ENCODE peak calls at places on chromosomes 5 and 9, in six cellular contexts. N is breast epithelium, U is IMR-90, X is fibroblast of lung, W is endothelial cell of umbilical vein, Z is A549. Q is an unnamed sample.

GRCh38 chr9:101738566-101739183 is at the start of gene GRIN3A:
- DNase-seq in Z (peak; percentile 18), U (no peak), X (no peak), N (no peak), W (no peak), Q (no peak)

GRCh38 chr9:89022902-89023301 is 31.6 kb downstream of the S1PR3 start:
- DNase-seq in X (peak; percentile 79), Z (no peak), N (no peak), U (peak; percentile 79), W (peak; percentile 35), Q (peak; percentile 15)

GRCh38 chr5:100560860-100561259 is 25.7 kb downstream of the FAM174A start:
- DNase-seq in U (peak; percentile 35), N (no peak), Z (no peak), X (peak; percentile 37), W (no peak), Q (no peak)

GRCh38 chr9:110180713-110181434 is 27.1 kb downstream of the C9orf152 start:
- DNase-seq in X (peak; percentile 79), N (no peak), W (peak; percentile 62), Z (peak; percentile 50), U (peak; percentile 80), Q (peak; percentile 77)

GRCh38 chr9:14428781-14429230 is 114.9 kb upstream of the NFIB start:
- DNase-seq in X (peak; percentile 60), W (peak; percentile 68), U (peak; percentile 69), Z (peak; percentile 69), N (peak; percentile 40), Q (peak; percentile 41)

GRCh38 chr5:136089804-136090203 is 42.8 kb upstream of the SMAD5 start:
- DNase-seq in U (no peak), W (no peak), Z (no peak), N (no peak), X (peak; percentile 48), Q (no peak)

GRCh38 chr9:549425-549997 is 292.0 kb upstream of the DMRT1 start:
- DNase-seq in N (no peak), Z (no peak), U (no peak), W (no peak), X (no peak), Q (no peak)

GRCh38 chr5:180026320-180026719 is 45.2 kb downstream of the RNF130 start:
- DNase-seq in N (peak; percentile 39), W (peak; percentile 89), X (peak; percentile 86), Z (peak; percentile 5), U (peak; percentile 67), Q (peak; percentile 54)

GRCh38 chr5:38420691-38421395 is 135.6 kb downstream of the LIFR start:
- DNase-seq in U (peak; percentile 69), X (peak; percentile 50), Z (peak; percentile 73), N (peak; percentile 29), W (peak; percentile 73), Q (peak; percentile 63)

GRCh38 chr5:77981820-77982219 is 205.7 kb upstream of the TBCA start:
- DNase-seq in W (no peak), Z (peak; percentile 5), U (no peak), X (no peak), N (no peak), Q (no peak)

GRCh38 chr9:134570726-134571325 is 70.8 kb upstream of the COL5A1 start:
- DNase-seq in N (no peak), X (no peak), W (no peak), Z (no peak), U (no peak), Q (no peak)

GRCh38 chr9:92728831-92729734 is 35.5 kb downstream of the BICD2 start:
- DNase-seq in N (no peak), X (no peak), U (peak; percentile 20), W (no peak), Z (no peak), Q (no peak)

GRCh38 chr5:78699565-78700143 is 51.1 kb upstream of the LHFPL2 start:
- DNase-seq in X (peak; percentile 98), Z (peak; percentile 96), W (peak; percentile 56), N (peak; percentile 85), U (peak; percentile 97), Q (peak; percentile 100)

GRCh38 chr9:123569343-123569694 is 213.3 kb downstream of the CRB2 start:
- DNase-seq in N (no peak), X (no peak), Z (no peak), W (no peak), U (no peak), Q (no peak)

GRCh38 chr5:2207966-2208544 is 325.3 kb upstream of the IRX4 start:
- DNase-seq in U (no peak), W (no peak), N (peak; percentile 55), Z (peak; percentile 34), X (peak; percentile 4), Q (no peak)

GRCh38 chr5:177588413-177588909 is 3.5 kb upstream of the TMED9 start:
- DNase-seq in X (no peak), Z (no peak), W (no peak), N (no peak), U (no peak), Q (no peak)

GRCh38 chr9:90842378-90842777 is 40.8 kb downstream of the SYK start:
- DNase-seq in W (no peak), Z (no peak), X (no peak), N (no peak), U (no peak), Q (no peak)

GRCh38 chr9:131585375-131585774 is 40.1 kb downstream of the PRRT1B start:
- DNase-seq in Z (no peak), W (no peak), N (no peak), U (peak; percentile 7), X (no peak), Q (no peak)

GRCh38 chr9:89468271-89468960 is 29.5 kb downstream of the SEMA4D start:
- DNase-seq in X (no peak), W (no peak), N (no peak), U (no peak), Z (no peak), Q (no peak)

GRCh38 chr5:31982661-31983060 is 191.5 kb downstream of the GOLPH3 start:
- DNase-seq in U (no peak), X (peak; percentile 32), W (no peak), N (no peak), Z (no peak), Q (no peak)

GRCh38 chr9:2127486-2127885 is 112.3 kb downstream of the SMARCA2 start:
- DNase-seq in W (no peak), Z (no peak), U (peak; percentile 51), X (peak; percentile 76), N (no peak), Q (no peak)

GRCh38 chr5:69129413-69129812 is 35.6 kb downstream of the SLC30A5 start:
- DNase-seq in N (no peak), Z (peak; percentile 63), W (no peak), U (peak; percentile 95), X (peak; percentile 75), Q (peak; percentile 63)

GRCh38 chr9:21440139-21440538 is at the start of gene IFNA1:
- DNase-seq in W (no peak), Z (no peak), X (no peak), N (no peak), U (no peak), Q (no peak)

GRCh38 chr5:79792518-79792917 is 102.9 kb downstream of the CMYA5 start:
- DNase-seq in N (no peak), W (no peak), Z (no peak), U (no peak), X (no peak), Q (no peak)

GRCh38 chr9:113931140-113931539 is 55.0 kb downstream of the ZNF618 start:
- DNase-seq in U (no peak), W (no peak), X (no peak), Z (no peak), N (no peak), Q (no peak)

GRCh38 chr5:6827815-6828214 is 114.6 kb downstream of the TENT4A start:
- DNase-seq in W (no peak), N (no peak), U (no peak), X (no peak), Z (no peak), Q (no peak)

GRCh38 chr5:52987711-52988329 is 1.3 kb upstream of the ITGA2 start:
- DNase-seq in X (peak; percentile 89), W (peak; percentile 83), N (peak; percentile 22), Z (peak; percentile 53), U (peak; percentile 68), Q (peak; percentile 99)

GRCh38 chr5:52988335-52989024 is 672 bp upstream of the ITGA2 start:
- DNase-seq in X (no peak), W (peak; percentile 37), Z (no peak), N (no peak), U (no peak), Q (peak; percentile 49)

GRCh38 chr5:52989025-52989780 is at the start of gene ITGA2:
- DNase-seq in X (peak; percentile 66), Z (peak; percentile 71), U (peak; percentile 40), W (peak; percentile 67), N (peak; percentile 48), Q (peak; percentile 64)

GRCh38 chr5:52990531-52990925 is 1.4 kb downstream of the ITGA2 start:
- DNase-seq in N (no peak), Z (no peak), U (no peak), W (no peak), X (no peak), Q (no peak)

DNA sequence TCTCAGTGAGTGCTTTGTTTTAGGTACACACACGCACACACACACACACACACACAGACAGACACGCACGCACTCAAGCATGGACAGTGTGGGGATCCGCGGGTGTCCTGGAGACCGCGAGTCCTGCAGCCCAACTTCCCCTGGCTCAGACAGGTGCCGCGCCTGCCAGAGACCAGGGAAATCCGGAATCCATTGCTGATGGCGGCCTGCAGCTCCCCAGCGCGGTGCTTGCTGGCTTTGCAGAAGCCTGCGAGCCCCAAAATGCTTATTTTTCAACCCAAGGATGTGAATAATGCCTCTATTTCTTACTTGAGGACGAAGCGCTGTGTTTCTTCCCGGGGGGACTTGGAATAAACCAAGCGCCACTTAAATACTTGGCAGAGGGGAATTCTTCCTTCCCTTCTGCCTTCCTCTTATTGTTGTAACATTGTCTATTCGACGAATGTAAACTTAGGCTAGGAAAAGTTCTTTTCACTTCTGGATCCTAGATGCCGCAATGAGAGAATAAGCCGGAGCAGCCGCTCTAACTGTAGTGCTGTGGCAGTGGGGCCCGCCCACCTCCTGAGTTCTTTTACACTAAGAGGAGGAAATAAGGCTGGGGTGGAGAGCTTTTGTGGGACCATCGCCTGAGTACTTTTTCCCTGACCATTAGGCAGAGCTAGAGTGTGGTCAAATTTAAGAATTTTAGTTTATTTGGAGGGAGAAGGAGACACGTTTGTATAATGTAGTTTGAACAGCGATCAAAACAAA is 804 bp downstream of the ITGA2 start:
- DNase-seq in X (peak; percentile 59), N (peak; percentile 32), Z (no peak), U (peak; percentile 60), W (peak; percentile 78), Q (no peak)
- TF ChIP-seq CTCF in X (peak; percentile 50), N (no peak), Z (peak; percentile 45), U (peak; percentile 50), W (peak; percentile 45), Q (peak; percentile 31)

GRCh38 chr5:108641596-108641995 is 106.1 kb upstream of the FER start:
- DNase-seq in W (no peak), X (no peak), Z (no peak), U (no peak), N (no peak), Q (no peak)
- H3K4me3 ChIP-seq in W (no peak overlapping the region), X (no peak overlapping the region), Z (no peak overlapping the region), U (no peak overlapping the region), N (no peak overlapping the region), Q (no peak overlapping the region)

GRCh38 chr9:19085295-19085694 is 17.4 kb downstream of the HAUS6 start:
- DNase-seq in Z (peak; percentile 23), X (no peak), U (no peak), W (peak; percentile 19), N (no peak), Q (peak; percentile 46)
- TF ChIP-seq CTCF in Z (peak; percentile 50), X (peak; percentile 14), U (peak; percentile 19), W (peak; percentile 13), N (peak; percentile 21), Q (peak; percentile 37)

GRCh38 chr5:117299940-117300339 is 725.3 kb upstream of the SEMA6A start:
- DNase-seq in X (no peak), Z (no peak), U (no peak), W (no peak), N (no peak), Q (no peak)
- H3K4me3 ChIP-seq in X (no peak overlapping the region), Z (no peak overlapping the region), U (no peak overlapping the region), W (no peak overlapping the region), N (no peak overlapping the region), Q (no peak overlapping the region)

Q was measured in bronchial epithelial cell.